ENCODE peak calls at places on chromosomes 13 and 19, in ten cellular contexts. One of them, this sample, is unnamed.

GRCh38 chr13:24745516-24745860 is 18.5 kb upstream of the RNF17 start:
- DNase-seq in fibroblast of the aortic adventitia: no peak
- DNase-seq in foreskin fibroblast: no peak
- DNase-seq in AG04449: no peak
- DNase-seq in GM12864: no peak
- DNase-seq in hepatocyte: no peak
- DNase-seq in RWPE2: no peak
- DNase-seq in PC-3: no peak
- DNase-seq in kidney epithelial cell: no peak
- DNase-seq in choroid plexus epithelial cell: no peak
- DNase-seq in this sample: no peak

GRCh38 chr19:9836021-9836420 is 903 bp downstream of the PIN1 start:
- DNase-seq in fibroblast of the aortic adventitia: peak; percentile 52
- DNase-seq in foreskin fibroblast: peak; percentile 80
- DNase-seq in AG04449: no peak
- DNase-seq in GM12864: no peak
- DNase-seq in hepatocyte: no peak
- DNase-seq in RWPE2: no peak
- DNase-seq in PC-3: peak; percentile 59
- DNase-seq in kidney epithelial cell: no peak
- DNase-seq in choroid plexus epithelial cell: peak; percentile 60
- DNase-seq in this sample: peak; percentile 20

GRCh38 chr13:55361141-55361540 is 1779.6 kb upstream of the PRR20A start:
- DNase-seq in fibroblast of the aortic adventitia: no peak
- DNase-seq in foreskin fibroblast: no peak
- DNase-seq in AG04449: no peak
- DNase-seq in GM12864: no peak
- DNase-seq in hepatocyte: no peak
- DNase-seq in RWPE2: no peak
- DNase-seq in PC-3: peak; percentile 2
- DNase-seq in kidney epithelial cell: no peak
- DNase-seq in choroid plexus epithelial cell: no peak
- DNase-seq in this sample: no peak

GRCh38 chr13:34107814-34108213 is 289.9 kb downstream of the RFC3 start:
- DNase-seq in fibroblast of the aortic adventitia: peak; percentile 49
- DNase-seq in foreskin fibroblast: peak; percentile 14
- DNase-seq in AG04449: no peak
- DNase-seq in GM12864: no peak
- DNase-seq in hepatocyte: no peak
- DNase-seq in RWPE2: no peak
- DNase-seq in PC-3: no peak
- DNase-seq in kidney epithelial cell: no peak
- DNase-seq in choroid plexus epithelial cell: peak; percentile 10
- DNase-seq in this sample: peak; percentile 45

GRCh38 chr19:49415102-49415809 is 8.0 kb downstream of the PTH2 start:
- DNase-seq in fibroblast of the aortic adventitia: peak; percentile 28
- DNase-seq in foreskin fibroblast: no peak
- DNase-seq in AG04449: no peak
- DNase-seq in GM12864: no peak
- DNase-seq in hepatocyte: no peak
- DNase-seq in RWPE2: no peak
- DNase-seq in PC-3: no peak
- DNase-seq in kidney epithelial cell: no peak
- DNase-seq in choroid plexus epithelial cell: peak; percentile 9
- DNase-seq in this sample: no peak

GRCh38 chr19:13138171-13138915 is 11.8 kb downstream of the STX10 start:
- DNase-seq in fibroblast of the aortic adventitia: no peak
- DNase-seq in foreskin fibroblast: no peak
- DNase-seq in AG04449: no peak
- DNase-seq in GM12864: no peak
- DNase-seq in hepatocyte: no peak
- DNase-seq in RWPE2: no peak
- DNase-seq in PC-3: no peak
- DNase-seq in kidney epithelial cell: no peak
- DNase-seq in choroid plexus epithelial cell: no peak
- DNase-seq in this sample: no peak

GRCh38 chr13:66546534-66547379 is 683.4 kb downstream of the PCDH9 start:
- DNase-seq in fibroblast of the aortic adventitia: peak; percentile 22
- DNase-seq in foreskin fibroblast: peak; percentile 60
- DNase-seq in AG04449: peak; percentile 23
- DNase-seq in GM12864: no peak
- DNase-seq in hepatocyte: no peak
- DNase-seq in RWPE2: no peak
- DNase-seq in PC-3: peak; percentile 41
- DNase-seq in kidney epithelial cell: no peak
- DNase-seq in choroid plexus epithelial cell: peak; percentile 61
- DNase-seq in this sample: peak; percentile 68

GRCh38 chr19:6654347-6655310 is 15.3 kb downstream of the TNFSF14 start:
- DNase-seq in fibroblast of the aortic adventitia: no peak
- DNase-seq in foreskin fibroblast: no peak
- DNase-seq in AG04449: no peak
- DNase-seq in GM12864: no peak
- DNase-seq in hepatocyte: no peak
- DNase-seq in RWPE2: no peak
- DNase-seq in PC-3: no peak
- DNase-seq in kidney epithelial cell: no peak
- DNase-seq in choroid plexus epithelial cell: no peak
- DNase-seq in this sample: no peak

GRCh38 chr13:21638319-21639282 is 32.3 kb upstream of the FGF9 start:
- DNase-seq in fibroblast of the aortic adventitia: peak; percentile 32
- DNase-seq in foreskin fibroblast: peak; percentile 49
- DNase-seq in AG04449: no peak
- DNase-seq in GM12864: no peak
- DNase-seq in hepatocyte: peak; percentile 56
- DNase-seq in RWPE2: no peak
- DNase-seq in PC-3: peak; percentile 64
- DNase-seq in kidney epithelial cell: no peak
- DNase-seq in choroid plexus epithelial cell: peak; percentile 39
- DNase-seq in this sample: peak; percentile 86

DNA sequence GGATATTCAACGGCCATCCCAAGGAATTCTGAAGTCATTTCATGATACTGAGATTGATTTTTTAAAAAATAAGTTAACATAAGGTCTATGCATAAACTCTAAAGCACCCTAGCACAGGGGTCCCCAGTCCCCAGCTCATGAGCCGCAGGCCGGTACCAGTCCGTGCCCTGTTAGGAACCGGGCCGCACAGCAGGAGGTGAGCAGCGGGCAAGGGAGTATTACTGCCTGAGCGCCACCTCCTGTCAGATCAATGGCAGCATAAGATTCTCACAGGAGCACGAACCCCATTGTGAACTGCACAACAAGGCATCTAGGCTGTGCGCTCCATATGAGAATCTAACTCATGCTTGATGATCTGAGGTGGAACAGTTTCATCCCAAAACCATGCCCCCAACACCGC is 31.0 kb downstream of the RCBTB1 start:
- DNase-seq in fibroblast of the aortic adventitia: no peak
- DNase-seq in foreskin fibroblast: no peak
- DNase-seq in AG04449: no peak
- DNase-seq in GM12864: no peak
- DNase-seq in hepatocyte: no peak
- DNase-seq in RWPE2: no peak
- DNase-seq in PC-3: no peak
- DNase-seq in kidney epithelial cell: no peak
- DNase-seq in choroid plexus epithelial cell: no peak
- DNase-seq in this sample: no peak
- TF ChIP-seq CTCF in fibroblast of the aortic adventitia: no peak
- TF ChIP-seq CTCF in foreskin fibroblast: no peak
- TF ChIP-seq CTCF in AG04449: no peak
- TF ChIP-seq CTCF in GM12864: no peak
- TF ChIP-seq CTCF in hepatocyte: no peak
- TF ChIP-seq CTCF in RWPE2: no peak
- TF ChIP-seq CTCF in PC-3: peak; percentile 12
- TF ChIP-seq CTCF in kidney epithelial cell: no peak
- TF ChIP-seq CTCF in choroid plexus epithelial cell: no peak
- TF ChIP-seq CTCF in this sample: no peak

GRCh38 chr13:59538512-59538911 is 625.2 kb downstream of the DIAPH3 start:
- DNase-seq in fibroblast of the aortic adventitia: no peak
- DNase-seq in foreskin fibroblast: no peak
- DNase-seq in AG04449: no peak
- DNase-seq in GM12864: no peak
- DNase-seq in hepatocyte: peak; percentile 23
- DNase-seq in RWPE2: no peak
- DNase-seq in PC-3: no peak
- DNase-seq in kidney epithelial cell: no peak
- DNase-seq in choroid plexus epithelial cell: no peak
- DNase-seq in this sample: no peak
- H3K4me3 ChIP-seq in fibroblast of the aortic adventitia: no peak overlapping the region
- H3K4me3 ChIP-seq in foreskin fibroblast: no peak overlapping the region
- H3K4me3 ChIP-seq in AG04449: no peak overlapping the region
- H3K4me3 ChIP-seq in GM12864: no peak overlapping the region
- H3K4me3 ChIP-seq in hepatocyte: no peak overlapping the region
- H3K4me3 ChIP-seq in RWPE2: no peak overlapping the region
- H3K4me3 ChIP-seq in PC-3: no peak overlapping the region
- H3K4me3 ChIP-seq in kidney epithelial cell: no peak overlapping the region
- H3K4me3 ChIP-seq in choroid plexus epithelial cell: no peak overlapping the region
- H3K4me3 ChIP-seq in this sample: no peak overlapping the region

DNA sequence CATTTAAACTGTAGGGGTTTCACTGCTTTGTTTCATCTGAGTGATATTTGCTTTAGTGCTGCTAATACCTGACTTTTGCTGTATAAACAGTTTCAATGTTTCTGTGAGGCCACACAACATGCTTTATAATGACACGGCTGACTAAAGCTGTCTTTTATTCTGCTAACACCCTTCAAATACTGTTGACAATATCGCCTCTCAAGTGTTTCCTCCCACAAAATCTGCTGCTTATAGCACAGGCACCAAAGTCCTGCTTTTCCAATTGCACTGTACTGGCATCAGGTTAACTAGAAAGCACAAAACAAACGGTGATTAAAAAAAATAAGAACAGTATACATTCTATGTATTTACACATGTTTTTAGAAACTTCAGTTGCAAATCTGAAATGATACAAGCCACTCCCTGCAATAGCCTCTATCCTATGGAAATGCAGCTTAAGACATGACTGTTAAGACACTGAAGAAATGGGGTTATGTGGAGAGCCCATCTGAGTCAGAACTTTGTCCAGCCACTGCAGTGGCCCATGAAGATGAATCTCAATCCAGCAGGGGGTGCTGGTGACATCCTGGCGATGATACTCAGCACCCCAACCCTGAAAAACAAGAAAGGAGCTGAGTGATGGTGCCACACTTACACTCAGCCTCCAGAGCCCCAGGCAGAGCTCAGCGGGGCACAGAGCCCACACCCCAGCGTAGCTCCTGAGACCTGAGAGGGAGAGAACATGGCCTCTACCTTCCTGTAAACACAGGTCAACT is 29.4 kb downstream of the RFXAP start:
- DNase-seq in fibroblast of the aortic adventitia: no peak
- DNase-seq in foreskin fibroblast: peak; percentile 30
- DNase-seq in AG04449: no peak
- DNase-seq in GM12864: no peak
- DNase-seq in hepatocyte: no peak
- DNase-seq in RWPE2: no peak
- DNase-seq in PC-3: no peak
- DNase-seq in kidney epithelial cell: no peak
- DNase-seq in choroid plexus epithelial cell: peak; percentile 39
- DNase-seq in this sample: peak; percentile 27
- TF ChIP-seq CTCF in fibroblast of the aortic adventitia: peak; percentile 16
- TF ChIP-seq CTCF in foreskin fibroblast: peak; percentile 8
- TF ChIP-seq CTCF in AG04449: peak; percentile 6
- TF ChIP-seq CTCF in GM12864: peak; percentile 57
- TF ChIP-seq CTCF in hepatocyte: peak; percentile 17
- TF ChIP-seq CTCF in RWPE2: no peak
- TF ChIP-seq CTCF in PC-3: no peak
- TF ChIP-seq CTCF in kidney epithelial cell: no peak
- TF ChIP-seq CTCF in choroid plexus epithelial cell: peak; percentile 49
- TF ChIP-seq CTCF in this sample: peak; percentile 27

GRCh38 chr19:36574762-36575161 is 1.7 kb upstream of the ZNF529 start:
- DNase-seq in fibroblast of the aortic adventitia: no peak
- DNase-seq in foreskin fibroblast: no peak
- DNase-seq in AG04449: no peak
- DNase-seq in GM12864: no peak
- DNase-seq in hepatocyte: no peak
- DNase-seq in RWPE2: no peak
- DNase-seq in PC-3: no peak
- DNase-seq in kidney epithelial cell: no peak
- DNase-seq in choroid plexus epithelial cell: peak; percentile 2
- DNase-seq in this sample: no peak
- H3K4me3 ChIP-seq in fibroblast of the aortic adventitia: peak overlapping the region; percentile 99
- H3K4me3 ChIP-seq in foreskin fibroblast: peak overlapping the region; percentile 63
- H3K4me3 ChIP-seq in AG04449: no peak overlapping the region
- H3K4me3 ChIP-seq in GM12864: no peak overlapping the region
- H3K4me3 ChIP-seq in hepatocyte: peak overlapping the region; percentile 70
- H3K4me3 ChIP-seq in RWPE2: peak overlapping the region; percentile 78
- H3K4me3 ChIP-seq in PC-3: peak overlapping the region; percentile 98
- H3K4me3 ChIP-seq in kidney epithelial cell: no peak overlapping the region
- H3K4me3 ChIP-seq in choroid plexus epithelial cell: no peak overlapping the region
- H3K4me3 ChIP-seq in this sample: peak overlapping the region; percentile 97

GRCh38 chr13:109370486-109370885 is 415.9 kb downstream of the IRS2 start:
- DNase-seq in fibroblast of the aortic adventitia: no peak
- DNase-seq in foreskin fibroblast: no peak
- DNase-seq in AG04449: no peak
- DNase-seq in GM12864: no peak
- DNase-seq in hepatocyte: no peak
- DNase-seq in RWPE2: no peak
- DNase-seq in PC-3: no peak
- DNase-seq in kidney epithelial cell: no peak
- DNase-seq in choroid plexus epithelial cell: no peak
- DNase-seq in this sample: no peak

GRCh38 chr13:109369357-109370052 is 416.9 kb downstream of the IRS2 start:
- DNase-seq in fibroblast of the aortic adventitia: no peak
- DNase-seq in foreskin fibroblast: no peak
- DNase-seq in AG04449: no peak
- DNase-seq in GM12864: no peak
- DNase-seq in hepatocyte: no peak
- DNase-seq in RWPE2: no peak
- DNase-seq in PC-3: no peak
- DNase-seq in kidney epithelial cell: no peak
- DNase-seq in choroid plexus epithelial cell: no peak
- DNase-seq in this sample: no peak

GRCh38 chr13:109368230-109368629 is 418.2 kb downstream of the IRS2 start:
- DNase-seq in fibroblast of the aortic adventitia: no peak
- DNase-seq in foreskin fibroblast: no peak
- DNase-seq in AG04449: no peak
- DNase-seq in GM12864: no peak
- DNase-seq in hepatocyte: no peak
- DNase-seq in RWPE2: no peak
- DNase-seq in PC-3: no peak
- DNase-seq in kidney epithelial cell: no peak
- DNase-seq in choroid plexus epithelial cell: no peak
- DNase-seq in this sample: no peak

GRCh38 chr13:109372666-109373065 is 413.7 kb downstream of the IRS2 start:
- DNase-seq in fibroblast of the aortic adventitia: no peak
- DNase-seq in foreskin fibroblast: no peak
- DNase-seq in AG04449: no peak
- DNase-seq in GM12864: no peak
- DNase-seq in hepatocyte: no peak
- DNase-seq in RWPE2: no peak
- DNase-seq in PC-3: no peak
- DNase-seq in kidney epithelial cell: no peak
- DNase-seq in choroid plexus epithelial cell: no peak
- DNase-seq in this sample: no peak

GRCh38 chr13:109371066-109371465 is 415.3 kb downstream of the IRS2 start:
- DNase-seq in fibroblast of the aortic adventitia: no peak
- DNase-seq in foreskin fibroblast: no peak
- DNase-seq in AG04449: no peak
- DNase-seq in GM12864: no peak
- DNase-seq in hepatocyte: no peak
- DNase-seq in RWPE2: no peak
- DNase-seq in PC-3: no peak
- DNase-seq in kidney epithelial cell: no peak
- DNase-seq in choroid plexus epithelial cell: no peak
- DNase-seq in this sample: no peak
- TF ChIP-seq CTCF in fibroblast of the aortic adventitia: no peak
- TF ChIP-seq CTCF in foreskin fibroblast: no peak
- TF ChIP-seq CTCF in AG04449: no peak
- TF ChIP-seq CTCF in GM12864: no peak
- TF ChIP-seq CTCF in hepatocyte: no peak
- TF ChIP-seq CTCF in RWPE2: no peak
- TF ChIP-seq CTCF in PC-3: no peak
- TF ChIP-seq CTCF in kidney epithelial cell: no peak
- TF ChIP-seq CTCF in choroid plexus epithelial cell: no peak
- TF ChIP-seq CTCF in this sample: no peak

GRCh38 chr19:44810555-44811447 is 1.9 kb downstream of the BCAM start:
- DNase-seq in fibroblast of the aortic adventitia: no peak
- DNase-seq in foreskin fibroblast: no peak
- DNase-seq in AG04449: no peak
- DNase-seq in GM12864: no peak
- DNase-seq in hepatocyte: no peak
- DNase-seq in RWPE2: no peak
- DNase-seq in PC-3: no peak
- DNase-seq in kidney epithelial cell: no peak
- DNase-seq in choroid plexus epithelial cell: no peak
- DNase-seq in this sample: peak; percentile 19
- H3K4me3 ChIP-seq in fibroblast of the aortic adventitia: no peak overlapping the region
- H3K4me3 ChIP-seq in foreskin fibroblast: no peak overlapping the region
- H3K4me3 ChIP-seq in AG04449: no peak overlapping the region
- H3K4me3 ChIP-seq in GM12864: no peak overlapping the region
- H3K4me3 ChIP-seq in hepatocyte: no peak overlapping the region
- H3K4me3 ChIP-seq in RWPE2: peak overlapping the region; percentile 74
- H3K4me3 ChIP-seq in PC-3: no peak overlapping the region
- H3K4me3 ChIP-seq in kidney epithelial cell: no peak overlapping the region
- H3K4me3 ChIP-seq in choroid plexus epithelial cell: no peak overlapping the region
- H3K4me3 ChIP-seq in this sample: peak overlapping the region; percentile 58

This sample was measured in epithelial cell of esophagus.